ENCODE peak calls at places on chromosome 11, in ten cellular contexts. P, N, O, B, J, V, E, M, Q and X are unnamed samples. For H3K4me1, the result is how much of the 10 kb centered on the place peaks cover.

GRCh38 chr11:45288395-45288794 is 2.3 kb upstream of the SYT13 start:
- DNase-seq in P (no peak), N (no peak), O (no peak), B (no peak), J (no peak), V (no peak), E (no peak), M (no peak), Q (no peak), X (no peak)

GRCh38 chr11:35145249-35145648 is 6.3 kb downstream of the CD44 start:
- DNase-seq in P (no peak), N (no peak), O (no peak), B (no peak), J (no peak), V (peak), E (peak), M (peak), Q (no peak), X (no peak)

GRCh38 chr11:17428930-17429329 is 40.5 kb upstream of the KCNJ11 start:
- DNase-seq in P (no peak), N (no peak), O (no peak), B (no peak), J (no peak), V (no peak), E (no peak), M (no peak), Q (no peak), X (no peak)

GRCh38 chr11:35590412-35590811 is 27.8 kb upstream of the FJX1 start:
- DNase-seq in P (no peak), N (peak), O (no peak), B (no peak), J (no peak), V (no peak), E (peak), M (no peak), Q (no peak), X (no peak)

GRCh38 chr11:69637601-69637955 is 3.4 kb upstream of the CCND1 start:
- DNase-seq in P (no peak), N (no peak), O (peak), B (no peak), J (no peak), V (no peak), E (no peak), M (no peak), Q (no peak), X (no peak)

GRCh38 chr11:104881117-104881794 is 17.0 kb downstream of the CASP12 start:
- DNase-seq in P (no peak), N (no peak), O (no peak), B (no peak), J (no peak), V (no peak), E (no peak), M (no peak), Q (no peak), X (no peak)

GRCh38 chr11:125593113-125593761 is 585 bp downstream of the STT3A start:
- DNase-seq in P (no peak), N (peak), O (no peak), B (no peak), J (no peak), V (peak), E (peak), M (peak), Q (no peak), X (no peak)

GRCh38 chr11:45859661-45860140 is 12.4 kb downstream of the CRY2 start:
- DNase-seq in P (peak), N (peak), O (peak), B (peak), J (peak), V (no peak), E (peak), M (peak), Q (peak), X (peak)

GRCh38 chr11:126186708-126187481 is 24.6 kb downstream of the RPUSD4 start:
- DNase-seq in P (no peak), N (no peak), O (no peak), B (no peak), J (no peak), V (no peak), E (no peak), M (no peak), Q (no peak), X (no peak)

GRCh38 chr11:74330065-74330858 is 18.8 kb upstream of the P4HA3 start:
- DNase-seq in P (no peak), N (no peak), O (no peak), B (no peak), J (no peak), V (no peak), E (peak), M (no peak), Q (no peak), X (no peak)

GRCh38 chr11:35518766-35519165 is 6.7 kb downstream of the PAMR1 start:
- DNase-seq in P (no peak), N (no peak), O (no peak), B (no peak), J (no peak), V (no peak), E (no peak), M (no peak), Q (no peak), X (no peak)

GRCh38 chr11:122883682-122883981 is 1.1 kb downstream of the JHY start:
- DNase-seq in P (no peak), N (no peak), O (no peak), B (no peak), J (no peak), V (no peak), E (no peak), M (no peak), Q (no peak), X (no peak)

GRCh38 chr11:117836077-117836960 is 11.8 kb upstream of the FXYD2 start:
- DNase-seq in P (peak), N (no peak), O (no peak), B (no peak), J (peak), V (no peak), E (no peak), M (peak), Q (peak), X (no peak)

GRCh38 chr11:95547974-95548373 is 241.6 kb downstream of the FAM76B start:
- DNase-seq in P (no peak), N (no peak), O (no peak), B (no peak), J (no peak), V (no peak), E (no peak), M (no peak), Q (no peak), X (no peak)

GRCh38 chr11:30960387-30960992 is 374.3 kb upstream of the MPPED2 start:
- DNase-seq in P (no peak), N (no peak), O (no peak), B (no peak), J (no peak), V (no peak), E (peak), M (no peak), Q (no peak), X (no peak)

GRCh38 chr11:58575377-58576020 is at the start of gene LPXN:
- DNase-seq in P (no peak), N (no peak), O (no peak), B (no peak), J (no peak), V (no peak), E (peak), M (peak), Q (no peak), X (no peak)

GRCh38 chr11:118342503-118343161 is at the start of gene CD3D:
- DNase-seq in P (no peak), N (no peak), O (no peak), B (no peak), J (no peak), V (peak), E (no peak), M (no peak), Q (no peak), X (no peak)

GRCh38 chr11:94536386-94536785 is 7.3 kb upstream of the FUT4 start:
- DNase-seq in P (no peak), N (no peak), O (no peak), B (no peak), J (no peak), V (no peak), E (no peak), M (no peak), Q (no peak), X (no peak)

GRCh38 chr11:72793081-72793451 is 781 bp downstream of the STARD10 start:
- DNase-seq in P (no peak), N (no peak), O (no peak), B (no peak), J (no peak), V (no peak), E (no peak), M (no peak), Q (no peak), X (no peak)

GRCh38 chr11:86161373-86162255 is 82.9 kb upstream of the EED start:
- DNase-seq in P (no peak), N (no peak), O (no peak), B (no peak), J (no peak), V (no peak), E (no peak), M (no peak), Q (no peak), X (no peak)

GRCh38 chr11:46936138-46937110 is at the start of gene CSTPP1:
- DNase-seq in P (peak), N (no peak), O (peak), B (peak), J (peak), V (peak), E (peak), M (peak), Q (peak), X (peak)
- TF ChIP-seq POLR2A in P (no peak), N (no peak), O (no peak), B (no peak), J (no peak), V (peak), E (no peak), M (no peak), Q (peak), X (peak)

GRCh38 chr11:78189851-78190250 is 1.1 kb downstream of the USP35 start:
- DNase-seq in P (no peak), N (no peak), O (peak), B (peak), J (no peak), V (no peak), E (no peak), M (no peak), Q (no peak), X (no peak)

GRCh38 chr11:78190871-78191538 is 2.3 kb downstream of the USP35 start:
- DNase-seq in P (no peak), N (no peak), O (peak), B (peak), J (no peak), V (no peak), E (no peak), M (no peak), Q (no peak), X (no peak)

GRCh38 chr11:78192223-78192719 is 3.6 kb downstream of the USP35 start:
- DNase-seq in P (peak), N (no peak), O (no peak), B (no peak), J (peak), V (peak), E (no peak), M (no peak), Q (no peak), X (no peak)

GRCh38 chr11:78188809-78189724 is at the start of gene USP35:
- DNase-seq in P (no peak), N (no peak), O (peak), B (peak), J (no peak), V (no peak), E (no peak), M (no peak), Q (no peak), X (no peak)

DNA sequence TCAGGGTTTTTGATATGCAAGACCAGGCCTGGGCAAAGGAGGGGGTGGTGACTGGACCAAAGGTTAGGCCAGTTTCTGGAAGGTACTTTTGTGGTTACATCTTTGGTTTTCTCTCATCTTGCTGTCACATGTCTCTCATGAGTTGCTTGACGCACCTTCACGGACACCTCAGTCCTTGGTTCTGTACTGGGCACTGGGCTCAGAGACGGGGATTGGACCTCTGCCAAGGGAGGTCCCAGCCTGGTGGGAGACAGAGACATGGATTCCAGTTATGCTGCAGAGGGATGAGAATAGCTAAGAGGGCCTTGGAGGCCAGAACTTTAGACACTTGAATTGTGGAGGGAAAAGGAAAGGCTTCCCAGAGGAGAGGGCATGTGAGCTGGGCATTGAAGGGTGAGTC is 1.7 kb downstream of the USP35 start:
- DNase-seq in P (no peak), N (no peak), O (peak), B (peak), J (no peak), V (no peak), E (no peak), M (no peak), Q (no peak), X (peak)
- H3K4me3 ChIP-seq in P (no peak), N (no peak), O (no peak), B (no peak), J (no peak), V (no peak), E (no peak), M (no peak), Q (no peak), X (no peak)

GRCh38 chr11:7525424-7525823 is 11.6 kb downstream of the PPFIBP2 start:
- DNase-seq in P (peak), N (no peak), O (no peak), B (no peak), J (no peak), V (no peak), E (no peak), M (no peak), Q (no peak), X (no peak)
- H3K4me1 ChIP-seq in P (half or more), N (under half), O (half or more), B (under half), J (under half), V (under half), E (under half), M (under half), Q (under half), X (under half)

GRCh38 chr11:65502852-65503603 is 4.2 kb downstream of the MALAT1 start:
- DNase-seq in P (no peak), N (no peak), O (no peak), B (no peak), J (no peak), V (no peak), E (peak), M (no peak), Q (no peak), X (no peak)
- TF ChIP-seq POLR2A in P (no peak), N (peak), O (peak), B (peak), J (peak), V (peak), E (no peak), M (peak), Q (no peak), X (peak)